ENCODE peak calls at places on chromosomes 13 and 19, in seven cellular contexts. One of them, this sample, is unnamed. For H3K4me1, the result is how much of the 10 kb centered on the place peaks cover.

GRCh38 chr13:101624210-101624922 is 171.9 kb downstream of the ITGBL1 start:
- DNase-seq in NT2/D1: no peak
- DNase-seq in HAP-1: no peak
- DNase-seq in CD4-positive, CD25-positive, alpha-beta regulatory T cell: no peak
- DNase-seq in cardiac muscle cell: no peak
- DNase-seq in heart left ventricle: no peak
- DNase-seq in body of pancreas: no peak
- DNase-seq in this sample: no peak

GRCh38 chr13:73870036-73870741 is 264.0 kb downstream of the KLF12 start:
- DNase-seq in NT2/D1: no peak
- DNase-seq in HAP-1: no peak
- DNase-seq in CD4-positive, CD25-positive, alpha-beta regulatory T cell: no peak
- DNase-seq in cardiac muscle cell: no peak
- DNase-seq in heart left ventricle: no peak
- DNase-seq in body of pancreas: no peak
- DNase-seq in this sample: no peak

GRCh38 chr19:29671393-29672076 is 6.3 kb downstream of the PLEKHF1 start:
- DNase-seq in NT2/D1: no peak
- DNase-seq in HAP-1: no peak
- DNase-seq in CD4-positive, CD25-positive, alpha-beta regulatory T cell: peak
- DNase-seq in cardiac muscle cell: no peak
- DNase-seq in heart left ventricle: peak
- DNase-seq in body of pancreas: peak
- DNase-seq in this sample: peak

GRCh38 chr19:38388310-38389100 is at the start of gene SPRED3:
- DNase-seq in NT2/D1: peak
- DNase-seq in HAP-1: no peak
- DNase-seq in CD4-positive, CD25-positive, alpha-beta regulatory T cell: no peak
- DNase-seq in cardiac muscle cell: peak
- DNase-seq in heart left ventricle: no peak
- DNase-seq in body of pancreas: peak
- DNase-seq in this sample: no peak

GRCh38 chr13:44768775-44769578 is 192.8 kb upstream of the TSC22D1 start:
- DNase-seq in NT2/D1: no peak
- DNase-seq in HAP-1: no peak
- DNase-seq in CD4-positive, CD25-positive, alpha-beta regulatory T cell: no peak
- DNase-seq in cardiac muscle cell: no peak
- DNase-seq in heart left ventricle: no peak
- DNase-seq in body of pancreas: peak
- DNase-seq in this sample: no peak

GRCh38 chr13:91882918-91883317 is 484.5 kb downstream of the GPC5 start:
- DNase-seq in NT2/D1: no peak
- DNase-seq in HAP-1: no peak
- DNase-seq in CD4-positive, CD25-positive, alpha-beta regulatory T cell: no peak
- DNase-seq in cardiac muscle cell: no peak
- DNase-seq in heart left ventricle: no peak
- DNase-seq in body of pancreas: no peak
- DNase-seq in this sample: no peak

GRCh38 chr19:11390359-11390758 is 6.2 kb upstream of the EPOR start:
- DNase-seq in NT2/D1: no peak
- DNase-seq in HAP-1: no peak
- DNase-seq in CD4-positive, CD25-positive, alpha-beta regulatory T cell: no peak
- DNase-seq in cardiac muscle cell: no peak
- DNase-seq in heart left ventricle: no peak
- DNase-seq in body of pancreas: no peak
- DNase-seq in this sample: no peak

GRCh38 chr19:46944123-46944718 is 75.4 kb upstream of the NPAS1 start:
- DNase-seq in NT2/D1: no peak
- DNase-seq in HAP-1: no peak
- DNase-seq in CD4-positive, CD25-positive, alpha-beta regulatory T cell: no peak
- DNase-seq in cardiac muscle cell: no peak
- DNase-seq in heart left ventricle: no peak
- DNase-seq in body of pancreas: no peak
- DNase-seq in this sample: no peak

GRCh38 chr13:113907637-113908617 is 44.1 kb upstream of the GAS6 start:
- DNase-seq in NT2/D1: no peak
- DNase-seq in HAP-1: no peak
- DNase-seq in CD4-positive, CD25-positive, alpha-beta regulatory T cell: no peak
- DNase-seq in cardiac muscle cell: peak
- DNase-seq in heart left ventricle: no peak
- DNase-seq in body of pancreas: no peak
- DNase-seq in this sample: no peak

GRCh38 chr13:40813662-40814454 is 24.4 kb downstream of the SLC25A15 start:
- DNase-seq in NT2/D1: peak
- DNase-seq in HAP-1: peak
- DNase-seq in CD4-positive, CD25-positive, alpha-beta regulatory T cell: no peak
- DNase-seq in cardiac muscle cell: peak
- DNase-seq in heart left ventricle: no peak
- DNase-seq in body of pancreas: peak
- DNase-seq in this sample: no peak

GRCh38 chr13:98275711-98276171 is 98.7 kb upstream of the RNF113B start:
- DNase-seq in NT2/D1: no peak
- DNase-seq in HAP-1: no peak
- DNase-seq in CD4-positive, CD25-positive, alpha-beta regulatory T cell: no peak
- DNase-seq in cardiac muscle cell: peak
- DNase-seq in heart left ventricle: no peak
- DNase-seq in body of pancreas: no peak
- DNase-seq in this sample: no peak

GRCh38 chr19:49595819-49596404 is 4.9 kb downstream of the PRR12 start:
- DNase-seq in NT2/D1: no peak
- DNase-seq in HAP-1: no peak
- DNase-seq in CD4-positive, CD25-positive, alpha-beta regulatory T cell: no peak
- DNase-seq in cardiac muscle cell: no peak
- DNase-seq in heart left ventricle: no peak
- DNase-seq in body of pancreas: no peak
- DNase-seq in this sample: no peak

GRCh38 chr19:45172173-45172572 is 5.9 kb downstream of the TRAPPC6A start:
- DNase-seq in NT2/D1: no peak
- DNase-seq in HAP-1: no peak
- DNase-seq in CD4-positive, CD25-positive, alpha-beta regulatory T cell: peak
- DNase-seq in cardiac muscle cell: no peak
- DNase-seq in heart left ventricle: no peak
- DNase-seq in body of pancreas: no peak
- DNase-seq in this sample: no peak

GRCh38 chr13:48234652-48235099 is 1.7 kb downstream of the ITM2B start:
- DNase-seq in NT2/D1: no peak
- DNase-seq in HAP-1: peak
- DNase-seq in CD4-positive, CD25-positive, alpha-beta regulatory T cell: no peak
- DNase-seq in cardiac muscle cell: no peak
- DNase-seq in heart left ventricle: no peak
- DNase-seq in body of pancreas: no peak
- DNase-seq in this sample: no peak

GRCh38 chr13:48233886-48234488 is 981 bp downstream of the ITM2B start:
- DNase-seq in NT2/D1: no peak
- DNase-seq in HAP-1: peak
- DNase-seq in CD4-positive, CD25-positive, alpha-beta regulatory T cell: no peak
- DNase-seq in cardiac muscle cell: no peak
- DNase-seq in heart left ventricle: no peak
- DNase-seq in body of pancreas: no peak
- DNase-seq in this sample: no peak

GRCh38 chr13:48236528-48237353 is 3.7 kb downstream of the ITM2B start:
- DNase-seq in NT2/D1: no peak
- DNase-seq in HAP-1: no peak
- DNase-seq in CD4-positive, CD25-positive, alpha-beta regulatory T cell: no peak
- DNase-seq in cardiac muscle cell: peak
- DNase-seq in heart left ventricle: no peak
- DNase-seq in body of pancreas: no peak
- DNase-seq in this sample: no peak

GRCh38 chr13:48235814-48236135 is 2.8 kb downstream of the ITM2B start:
- DNase-seq in NT2/D1: no peak
- DNase-seq in HAP-1: peak
- DNase-seq in CD4-positive, CD25-positive, alpha-beta regulatory T cell: no peak
- DNase-seq in cardiac muscle cell: peak
- DNase-seq in heart left ventricle: no peak
- DNase-seq in body of pancreas: no peak
- DNase-seq in this sample: no peak

DNA sequence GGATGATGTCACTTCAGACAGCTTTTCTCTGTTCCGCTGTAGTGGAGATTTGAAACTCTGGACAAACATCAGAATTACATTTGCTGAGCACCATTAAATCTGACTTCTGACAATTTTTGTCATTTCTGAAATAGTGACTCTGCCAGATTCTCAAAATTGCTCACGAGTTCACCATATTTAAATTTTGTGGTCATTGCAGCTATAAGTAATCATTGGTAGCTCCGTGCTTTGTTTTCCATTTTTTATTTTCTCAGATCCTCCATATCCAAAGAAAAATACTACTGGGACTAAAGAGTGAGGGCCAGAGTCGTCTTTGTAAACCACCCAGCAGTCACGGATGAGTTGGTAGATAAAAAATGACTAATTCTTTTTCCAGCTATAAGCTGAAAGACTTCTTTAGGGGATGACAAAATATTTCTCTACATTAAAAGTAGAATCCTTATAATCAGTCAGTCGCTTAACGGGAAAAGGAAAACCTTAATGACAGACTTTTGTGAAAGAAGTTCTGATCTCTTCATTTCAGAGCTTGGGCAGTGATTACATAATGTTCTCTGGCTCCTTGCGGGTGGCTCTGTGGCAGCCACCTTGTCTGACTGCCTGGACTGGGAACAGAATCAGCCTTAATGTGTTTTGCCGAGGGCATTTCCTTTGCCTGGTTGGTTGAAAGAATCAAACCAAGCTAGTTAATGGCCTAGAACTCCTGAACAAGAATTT is 2.3 kb downstream of the ITM2B start:
- DNase-seq in NT2/D1: peak
- DNase-seq in HAP-1: no peak
- DNase-seq in CD4-positive, CD25-positive, alpha-beta regulatory T cell: peak
- DNase-seq in cardiac muscle cell: peak
- DNase-seq in heart left ventricle: peak
- DNase-seq in body of pancreas: peak
- DNase-seq in this sample: no peak
- H3K4me3 ChIP-seq in NT2/D1: peak
- H3K4me3 ChIP-seq in HAP-1: peak
- H3K4me3 ChIP-seq in CD4-positive, CD25-positive, alpha-beta regulatory T cell: peak
- H3K4me3 ChIP-seq in cardiac muscle cell: peak
- H3K4me3 ChIP-seq in heart left ventricle: peak
- H3K4me3 ChIP-seq in body of pancreas: no peak
- H3K4me3 ChIP-seq in this sample: peak

GRCh38 chr19:56116606-56117005 is 4.5 kb downstream of the ZNF787 start:
- DNase-seq in NT2/D1: no peak
- DNase-seq in HAP-1: no peak
- DNase-seq in CD4-positive, CD25-positive, alpha-beta regulatory T cell: no peak
- DNase-seq in cardiac muscle cell: no peak
- DNase-seq in heart left ventricle: no peak
- DNase-seq in body of pancreas: no peak
- DNase-seq in this sample: no peak

GRCh38 chr19:56115490-56115889 is 5.6 kb downstream of the ZNF787 start:
- DNase-seq in NT2/D1: no peak
- DNase-seq in HAP-1: no peak
- DNase-seq in CD4-positive, CD25-positive, alpha-beta regulatory T cell: no peak
- DNase-seq in cardiac muscle cell: no peak
- DNase-seq in heart left ventricle: no peak
- DNase-seq in body of pancreas: no peak
- DNase-seq in this sample: no peak

GRCh38 chr19:56117889-56118288 is 3.2 kb downstream of the ZNF787 start:
- DNase-seq in NT2/D1: no peak
- DNase-seq in HAP-1: no peak
- DNase-seq in CD4-positive, CD25-positive, alpha-beta regulatory T cell: no peak
- DNase-seq in cardiac muscle cell: no peak
- DNase-seq in heart left ventricle: no peak
- DNase-seq in body of pancreas: no peak
- DNase-seq in this sample: no peak

GRCh38 chr19:56118666-56119584 is 2.2 kb downstream of the ZNF787 start:
- DNase-seq in NT2/D1: no peak
- DNase-seq in HAP-1: no peak
- DNase-seq in CD4-positive, CD25-positive, alpha-beta regulatory T cell: no peak
- DNase-seq in cardiac muscle cell: no peak
- DNase-seq in heart left ventricle: no peak
- DNase-seq in body of pancreas: peak
- DNase-seq in this sample: no peak

GRCh38 chr19:56117376-56117884 is 3.7 kb downstream of the ZNF787 start:
- DNase-seq in NT2/D1: no peak
- DNase-seq in HAP-1: no peak
- DNase-seq in CD4-positive, CD25-positive, alpha-beta regulatory T cell: no peak
- DNase-seq in cardiac muscle cell: no peak
- DNase-seq in heart left ventricle: no peak
- DNase-seq in body of pancreas: peak
- DNase-seq in this sample: no peak
- H3K4me1 ChIP-seq in NT2/D1: under half
- H3K4me1 ChIP-seq in HAP-1: under half
- H3K4me1 ChIP-seq in CD4-positive, CD25-positive, alpha-beta regulatory T cell: under half
- H3K4me1 ChIP-seq in cardiac muscle cell: under half
- H3K4me1 ChIP-seq in heart left ventricle: half or more
- H3K4me1 ChIP-seq in body of pancreas: half or more
- H3K4me1 ChIP-seq in this sample: under half

DNA sequence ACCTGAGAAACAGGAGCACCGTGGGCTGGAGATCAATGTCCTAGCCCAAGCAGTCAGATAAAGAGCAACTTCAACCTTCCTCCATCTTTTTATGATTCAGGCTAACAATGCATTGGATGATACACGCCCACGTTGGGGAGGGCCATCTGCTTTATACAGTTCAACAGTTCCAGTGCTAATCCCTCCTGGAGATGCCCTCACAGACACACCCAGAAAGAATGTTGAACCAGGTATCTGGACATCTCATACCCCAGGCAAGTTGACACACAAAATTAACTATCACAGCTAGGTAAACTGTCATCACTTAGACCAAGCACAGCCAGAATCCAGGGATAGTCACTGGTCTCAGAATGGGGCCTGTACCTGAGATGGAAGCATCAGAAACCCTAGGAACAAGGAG is 20.6 kb upstream of the SERPINE3 start:
- DNase-seq in NT2/D1: no peak
- DNase-seq in HAP-1: no peak
- DNase-seq in CD4-positive, CD25-positive, alpha-beta regulatory T cell: no peak
- DNase-seq in cardiac muscle cell: no peak
- DNase-seq in heart left ventricle: no peak
- DNase-seq in body of pancreas: no peak
- DNase-seq in this sample: no peak
- H3K4me3 ChIP-seq in NT2/D1: no peak
- H3K4me3 ChIP-seq in HAP-1: no peak
- H3K4me3 ChIP-seq in CD4-positive, CD25-positive, alpha-beta regulatory T cell: no peak
- H3K4me3 ChIP-seq in cardiac muscle cell: no peak
- H3K4me3 ChIP-seq in heart left ventricle: no peak
- H3K4me3 ChIP-seq in body of pancreas: no peak
- H3K4me3 ChIP-seq in this sample: no peak

GRCh38 chr13:46622013-46622917 is 69.3 kb downstream of the LRCH1 start:
- DNase-seq in NT2/D1: no peak
- DNase-seq in HAP-1: peak
- DNase-seq in CD4-positive, CD25-positive, alpha-beta regulatory T cell: no peak
- DNase-seq in cardiac muscle cell: no peak
- DNase-seq in heart left ventricle: no peak
- DNase-seq in body of pancreas: no peak
- DNase-seq in this sample: no peak

GRCh38 chr13:46624353-46624752 is 71.4 kb downstream of the LRCH1 start:
- DNase-seq in NT2/D1: no peak
- DNase-seq in HAP-1: no peak
- DNase-seq in CD4-positive, CD25-positive, alpha-beta regulatory T cell: no peak
- DNase-seq in cardiac muscle cell: no peak
- DNase-seq in heart left ventricle: no peak
- DNase-seq in body of pancreas: no peak
- DNase-seq in this sample: no peak

GRCh38 chr13:46620029-46620428 is 67.1 kb downstream of the LRCH1 start:
- DNase-seq in NT2/D1: no peak
- DNase-seq in HAP-1: no peak
- DNase-seq in CD4-positive, CD25-positive, alpha-beta regulatory T cell: no peak
- DNase-seq in cardiac muscle cell: no peak
- DNase-seq in heart left ventricle: no peak
- DNase-seq in body of pancreas: no peak
- DNase-seq in this sample: no peak

GRCh38 chr13:46622918-46623256 is 69.9 kb downstream of the LRCH1 start:
- DNase-seq in NT2/D1: no peak
- DNase-seq in HAP-1: no peak
- DNase-seq in CD4-positive, CD25-positive, alpha-beta regulatory T cell: no peak
- DNase-seq in cardiac muscle cell: no peak
- DNase-seq in heart left ventricle: peak
- DNase-seq in body of pancreas: peak
- DNase-seq in this sample: no peak

GRCh38 chr13:46621133-46621532 is 68.2 kb downstream of the LRCH1 start:
- DNase-seq in NT2/D1: no peak
- DNase-seq in HAP-1: no peak
- DNase-seq in CD4-positive, CD25-positive, alpha-beta regulatory T cell: no peak
- DNase-seq in cardiac muscle cell: no peak
- DNase-seq in heart left ventricle: no peak
- DNase-seq in body of pancreas: no peak
- DNase-seq in this sample: no peak
- H3K4me1 ChIP-seq in NT2/D1: under half
- H3K4me1 ChIP-seq in HAP-1: under half
- H3K4me1 ChIP-seq in CD4-positive, CD25-positive, alpha-beta regulatory T cell: under half
- H3K4me1 ChIP-seq in cardiac muscle cell: under half
- H3K4me1 ChIP-seq in heart left ventricle: half or more
- H3K4me1 ChIP-seq in body of pancreas: under half
- H3K4me1 ChIP-seq in this sample: under half

This sample was measured in CD8-positive, alpha-beta T cell.